ENCODE peak calls at places on chromosomes 7 and 10, in six cellular contexts. W, P, R, Y, H and J are unnamed samples.

GRCh38 chr10:86310702-86311101 is 55.9 kb downstream of the GRID1 start:
- DNase-seq in R (peak), Y (no peak), W (no peak), P (no peak), H (no peak), J (no peak)

GRCh38 chr10:103278862-103279298 is 1.9 kb downstream of the INA start:
- DNase-seq in W (peak), Y (peak), R (peak), P (peak), H (peak), J (peak)

GRCh38 chr7:48114115-48114514 is 25.1 kb downstream of the UPP1 start:
- DNase-seq in Y (no peak), W (no peak), H (no peak), P (no peak), R (no peak), J (no peak)

GRCh38 chr7:23074443-23075244 is 30.9 kb upstream of the KLHL7 start:
- DNase-seq in P (no peak), H (no peak), W (no peak), R (no peak), Y (no peak), J (peak)

GRCh38 chr10:132579027-132579859 is 41.7 kb downstream of the INPP5A start:
- DNase-seq in P (no peak), H (no peak), R (no peak), Y (no peak), W (no peak), J (no peak)

GRCh38 chr10:100115011-100115770 is 33.5 kb upstream of the CPN1 start:
- DNase-seq in P (no peak), W (no peak), R (no peak), Y (no peak), H (no peak), J (no peak)

GRCh38 chr7:76364198-76364584 is 5.4 kb upstream of the YWHAG start:
- DNase-seq in H (peak), Y (no peak), R (peak), W (peak), P (no peak), J (peak)

GRCh38 chr10:28281726-28282325 is 21.0 kb downstream of the MPP7 start:
- DNase-seq in H (no peak), P (peak), W (no peak), Y (no peak), R (no peak), J (no peak)

GRCh38 chr7:29342761-29343160 is 148.2 kb downstream of the CHN2 start:
- DNase-seq in P (no peak), H (no peak), Y (no peak), W (no peak), R (no peak), J (no peak)

GRCh38 chr7:149497467-149498261 is at the start of gene ZNF746:
- DNase-seq in Y (peak), R (peak), P (peak), H (peak), W (peak), J (peak)

GRCh38 chr10:123848564-123849457 is 42.8 kb downstream of the CPXM2 start:
- DNase-seq in H (no peak), W (no peak), P (no peak), Y (no peak), R (no peak), J (no peak)

GRCh38 chr7:18402488-18403183 is 92.9 kb upstream of the HDAC9 start:
- DNase-seq in R (no peak), Y (no peak), P (no peak), W (peak), H (peak), J (peak)

GRCh38 chr10:59905735-59906416 is 480 bp downstream of the CCDC6 start:
- DNase-seq in W (peak), Y (no peak), R (no peak), H (no peak), P (no peak), J (no peak)

GRCh38 chr10:62779487-62780248 is 24.9 kb upstream of the ADO start:
- DNase-seq in Y (no peak), W (peak), P (no peak), H (no peak), R (no peak), J (peak)

GRCh38 chr7:128682125-128682524 is 10.0 kb downstream of the GARIN1A start:
- DNase-seq in W (no peak), P (no peak), R (no peak), Y (no peak), H (no peak), J (no peak)

GRCh38 chr7:128676665-128677064 is 4.6 kb downstream of the GARIN1A start:
- DNase-seq in H (no peak), R (no peak), P (no peak), W (no peak), Y (no peak), J (no peak)

GRCh38 chr7:128679920-128680319 is 7.8 kb downstream of the GARIN1A start:
- DNase-seq in Y (no peak), P (no peak), H (no peak), R (no peak), W (no peak), J (no peak)
- H4K91ac ChIP-seq in Y (no peak), P (no peak), H (no peak), R (no peak), W (no peak), J (no peak)

GRCh38 chr7:36080843-36081242 is 72.2 kb upstream of the EEPD1 start:
- DNase-seq in P (no peak), R (no peak), W (no peak), H (no peak), Y (no peak), J (no peak)

GRCh38 chr7:36075561-36075960 is 77.5 kb upstream of the EEPD1 start:
- DNase-seq in H (no peak), R (no peak), P (no peak), W (no peak), Y (no peak), J (no peak)

GRCh38 chr7:36076073-36076472 is 77.0 kb upstream of the EEPD1 start:
- DNase-seq in W (no peak), R (no peak), H (no peak), P (no peak), Y (no peak), J (no peak)

GRCh38 chr7:36079446-36080025 is 73.5 kb upstream of the EEPD1 start:
- DNase-seq in Y (no peak), R (no peak), H (no peak), W (no peak), P (no peak), J (no peak)

DNA sequence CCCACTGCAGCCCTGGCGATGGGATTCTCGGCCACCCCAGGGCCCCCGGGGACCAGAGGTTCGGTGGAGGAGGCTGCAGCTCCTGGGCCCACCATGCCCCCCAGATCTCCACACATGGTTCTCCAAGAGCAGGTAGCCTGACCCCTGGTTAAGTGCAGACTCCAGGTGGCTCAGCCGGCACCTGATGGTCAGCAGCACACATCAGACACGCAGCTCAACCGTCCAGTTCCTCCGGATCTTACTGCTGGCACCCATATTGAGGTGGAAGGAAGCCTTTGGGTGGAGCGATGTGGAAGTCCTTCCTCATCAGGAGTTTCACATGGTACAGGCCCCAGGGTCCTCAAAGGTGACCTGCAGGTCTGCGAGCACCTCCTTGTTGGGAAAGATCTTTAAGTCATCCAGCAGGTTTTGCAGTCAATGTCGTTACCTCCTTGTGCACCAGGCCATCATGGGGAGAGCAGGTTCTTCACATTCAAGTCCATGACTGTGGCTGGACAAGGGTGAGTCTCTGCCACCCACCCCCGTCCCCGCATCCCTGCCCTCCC is 74.2 kb upstream of the EEPD1 start:
- DNase-seq in H (peak), P (no peak), W (no peak), Y (no peak), R (no peak), J (no peak)
- H3K14ac ChIP-seq in H (no peak), P (no peak), W (no peak), Y (no peak), R (no peak), J (no peak)

GRCh38 chr10:69068549-69068948 is 19.4 kb upstream of the SRGN start:
- DNase-seq in P (no peak), H (no peak), R (no peak), Y (no peak), W (no peak), J (no peak)

GRCh38 chr10:69069090-69070042 is 18.5 kb upstream of the SRGN start:
- DNase-seq in R (peak), W (peak), H (no peak), Y (no peak), P (no peak), J (no peak)

GRCh38 chr10:69065406-69066361 is 22.2 kb upstream of the SRGN start:
- DNase-seq in R (no peak), H (peak), Y (no peak), P (no peak), W (peak), J (peak)

GRCh38 chr10:69064762-69065328 is 23.1 kb upstream of the SRGN start:
- DNase-seq in H (no peak), P (no peak), R (no peak), W (no peak), Y (no peak), J (no peak)

GRCh38 chr10:69067189-69067588 is 20.7 kb upstream of the SRGN start:
- DNase-seq in W (no peak), P (no peak), H (no peak), Y (no peak), R (no peak), J (no peak)
- H4K91ac ChIP-seq in W (no peak), P (no peak), H (no peak), Y (no peak), R (no peak), J (no peak)

GRCh38 chr7:107309296-107309695 is 140.5 kb downstream of the HBP1 start:
- DNase-seq in H (no peak), W (no peak), R (no peak), P (no peak), Y (no peak), J (no peak)
- H3K14ac ChIP-seq in H (no peak), W (no peak), R (no peak), P (no peak), Y (no peak), J (no peak)